ENCODE peak calls at places on chromosome 10, in nine cellular contexts. I is psoas muscle, F is left lung, V is PC-3, J is esophagus squamous epithelium, M is transverse colon, L is lung, O is PC-9, T is Panc1. Y is an unnamed sample. For H3K4me1, the result is how much of the 10 kb centered on the place peaks cover.

GRCh38 chr10:5809541-5810154 is 3.6 kb downstream of the GDI2 start:
- DNase-seq in I (no peak), F (no peak), V (no peak), J (no peak), M (no peak), L (no peak), O (no peak), T (no peak), Y (no peak)

GRCh38 chr10:25547391-25547790 is 372.6 kb downstream of the GPR158 start:
- DNase-seq in I (no peak), F (no peak), V (no peak), J (no peak), M (no peak), L (no peak), O (no peak), T (no peak), Y (no peak)

GRCh38 chr10:109280837-109281236 is 642.5 kb downstream of the XPNPEP1 start:
- DNase-seq in I (no peak), F (no peak), V (no peak), J (no peak), M (no peak), L (no peak), O (no peak), T (no peak), Y (no peak)

GRCh38 chr10:17453035-17453376 is 1.4 kb downstream of the ST8SIA6 start:
- DNase-seq in I (no peak), F (no peak), V (no peak), J (no peak), M (no peak), L (no peak), O (no peak), T (no peak), Y (no peak)

GRCh38 chr10:9262770-9263169 is 1208.3 kb downstream of the GATA3 start:
- DNase-seq in I (no peak), F (no peak), V (no peak), J (no peak), M (no peak), L (no peak), O (peak), T (no peak), Y (no peak)

GRCh38 chr10:24255907-24256306 is 47.0 kb downstream of the KIAA1217 start:
- DNase-seq in I (peak), F (no peak), V (peak), J (no peak), M (no peak), L (no peak), O (peak), T (no peak), Y (no peak)

GRCh38 chr10:76453328-76453727 is 1021.9 kb downstream of the LRMDA start:
- DNase-seq in I (no peak), F (no peak), V (no peak), J (no peak), M (no peak), L (no peak), O (no peak), T (no peak), Y (no peak)

GRCh38 chr10:11195017-11195586 is 177.4 kb downstream of the CELF2 start:
- DNase-seq in I (no peak), F (no peak), V (no peak), J (no peak), M (no peak), L (no peak), O (no peak), T (no peak), Y (no peak)

GRCh38 chr10:67004690-67005089 is 78.9 kb downstream of the LRRTM3 start:
- DNase-seq in I (no peak), F (no peak), V (no peak), J (no peak), M (no peak), L (no peak), O (no peak), T (no peak), Y (no peak)

GRCh38 chr10:28949005-28950004 is 272.0 kb downstream of the BAMBI start:
- DNase-seq in I (no peak), F (no peak), V (no peak), J (no peak), M (no peak), L (no peak), O (no peak), T (no peak), Y (no peak)

GRCh38 chr10:86662186-86663045 is 5.9 kb upstream of the LDB3 start:
- DNase-seq in I (peak), F (peak), V (no peak), J (no peak), M (no peak), L (no peak), O (no peak), T (no peak), Y (peak)

GRCh38 chr10:116961305-116962251 is 43.4 kb downstream of the SHTN1 start:
- DNase-seq in I (no peak), F (no peak), V (no peak), J (no peak), M (no peak), L (no peak), O (no peak), T (no peak), Y (no peak)

GRCh38 chr10:70594161-70594560 is 8.4 kb downstream of the PRF1 start:
- DNase-seq in I (no peak), F (no peak), V (no peak), J (no peak), M (no peak), L (no peak), O (no peak), T (no peak), Y (no peak)

GRCh38 chr10:55374060-55374459 is 573.0 kb upstream of the PCDH15 start:
- DNase-seq in I (peak), F (no peak), V (no peak), J (no peak), M (no peak), L (no peak), O (no peak), T (no peak), Y (no peak)

GRCh38 chr10:52215745-52216361 is 98.2 kb upstream of the DKK1 start:
- DNase-seq in I (no peak), F (no peak), V (peak), J (no peak), M (peak), L (peak), O (peak), T (peak), Y (no peak)

GRCh38 chr10:91587710-91588638 is 44.9 kb downstream of the PPP1R3C start:
- DNase-seq in I (peak), F (no peak), V (peak), J (no peak), M (no peak), L (no peak), O (no peak), T (no peak), Y (no peak)
- H3K4me1 ChIP-seq in I (half or more), F (under half), V (under half), J (half or more), M (half or more), L (under half), O (under half), T (under half), Y (half or more)

DNA sequence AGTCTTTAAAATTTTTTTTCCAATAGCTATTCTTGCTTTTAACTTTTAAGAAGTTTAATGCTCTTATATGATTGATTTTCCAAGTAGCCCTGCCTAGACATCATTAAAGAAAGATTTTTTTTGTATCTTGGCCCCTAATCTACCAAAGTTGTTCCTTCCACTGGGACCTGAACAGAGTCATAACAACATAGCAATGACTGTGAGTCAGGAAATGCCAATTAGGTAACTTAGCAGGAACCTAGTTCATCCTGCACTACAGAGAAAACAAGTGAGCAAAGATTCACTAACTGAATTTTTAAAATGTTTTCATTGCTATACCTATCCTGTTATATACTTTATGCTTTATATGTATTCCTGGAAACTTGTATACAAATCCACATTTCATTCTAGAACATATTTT is 284.7 kb downstream of the BICC1 start:
- DNase-seq in I (no peak), F (no peak), V (peak), J (no peak), M (no peak), L (no peak), O (no peak), T (no peak), Y (no peak)
- H3K4me3 ChIP-seq in I (no peak), F (no peak), V (no peak), J (no peak), M (no peak), L (no peak), O (no peak), T (no peak), Y (no peak)

GRCh38 chr10:13272164-13272571 is 27.7 kb downstream of the PHYH start:
- DNase-seq in I (peak), F (peak), V (no peak), J (no peak), M (peak), L (peak), O (no peak), T (no peak), Y (no peak)

GRCh38 chr10:13271552-13272163 is 28.2 kb downstream of the PHYH start:
- DNase-seq in I (peak), F (no peak), V (peak), J (peak), M (peak), L (no peak), O (no peak), T (no peak), Y (peak)

GRCh38 chr10:13270877-13271551 is 28.9 kb downstream of the PHYH start:
- DNase-seq in I (no peak), F (no peak), V (peak), J (no peak), M (peak), L (no peak), O (no peak), T (no peak), Y (no peak)

GRCh38 chr10:13276749-13277394 is 23.0 kb downstream of the PHYH start:
- DNase-seq in I (no peak), F (no peak), V (peak), J (no peak), M (no peak), L (no peak), O (no peak), T (no peak), Y (no peak)
- TF ChIP-seq CTCF in I (peak), F (no peak), V (peak), J (no peak), M (no peak), L (no peak), O (peak), T (no peak), Y (no peak)

GRCh38 chr10:32948451-32948850 is 9.6 kb downstream of the ITGB1 start:
- DNase-seq in I (no peak), F (no peak), V (no peak), J (no peak), M (no peak), L (no peak), O (no peak), T (no peak), Y (no peak)
- H3K4me1 ChIP-seq in I (half or more), F (under half), V (half or more), J (half or more), M (half or more), L (under half), O (under half), T (half or more), Y (under half)

DNA sequence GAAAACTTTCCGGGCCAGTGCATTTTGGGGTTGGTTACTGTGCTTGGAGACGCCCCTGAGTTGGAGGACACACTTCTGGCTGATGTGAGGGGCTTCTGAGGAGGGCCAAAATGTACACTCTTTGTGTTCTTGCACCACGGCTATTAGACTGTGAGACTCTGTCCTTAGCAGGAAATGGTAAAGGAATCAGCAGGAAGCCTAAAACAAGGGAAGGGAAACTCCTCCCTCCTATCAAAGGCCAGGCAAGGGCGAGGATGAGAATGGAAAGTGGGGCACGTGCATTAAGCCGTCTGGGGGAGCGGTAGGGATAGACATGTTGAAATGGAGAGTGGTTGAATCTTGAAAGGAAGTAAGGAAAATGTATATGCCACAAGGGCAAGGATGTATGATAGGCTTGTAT is 1.8 kb upstream of the SRGN start:
- DNase-seq in I (no peak), F (no peak), V (no peak), J (no peak), M (no peak), L (no peak), O (no peak), T (no peak), Y (no peak)
- H3K4me3 ChIP-seq in I (no peak), F (no peak), V (no peak), J (peak), M (no peak), L (no peak), O (no peak), T (no peak), Y (no peak)

Y was measured in pancreas.